ENCODE peak calls at places on chromosome 19, in five cellular contexts. N is fibroblast of pulmonary artery, J is pancreas, P is breast epithelium, A is cardiac muscle cell. O is an unnamed sample.

GRCh38 chr19:28396259-28396940 is 816.6 kb downstream of the UQCRFS1 start:
- DNase-seq in N (no peak), J (no peak), A (no peak), P (no peak), O (no peak)

GRCh38 chr19:12092065-12092867 is 27.7 kb downstream of the ZNF844 start:
- DNase-seq in N (peak), P (peak), A (peak), J (peak), O (no peak)

GRCh38 chr19:55247621-55248099 is 11.2 kb downstream of the PPP6R1 start:
- DNase-seq in N (peak), A (peak), J (no peak), P (peak), O (no peak)

GRCh38 chr19:42461700-42462324 is 19.1 kb upstream of the CXCL17 start:
- DNase-seq in P (no peak), N (no peak), J (no peak), A (no peak), O (no peak)

GRCh38 chr19:11949201-11949600 is 15.6 kb upstream of the ZNF763 start:
- DNase-seq in N (no peak), P (no peak), A (no peak), J (no peak), O (peak)

GRCh38 chr19:38705197-38706019 is 38.9 kb downstream of the CAPN12 start:
- DNase-seq in A (no peak), P (no peak), J (no peak), N (no peak), O (no peak)

GRCh38 chr19:35041548-35042055 is at the start of gene HPN:
- DNase-seq in J (peak), P (peak), N (no peak), A (no peak), O (no peak)

GRCh38 chr19:21568816-21569496 is 63.6 kb downstream of the ZNF429 start:
- DNase-seq in N (peak), P (peak), J (peak), A (peak), O (no peak)

GRCh38 chr19:7705387-7706187 is 3.7 kb upstream of the FCER2 start:
- DNase-seq in P (no peak), J (no peak), A (no peak), N (no peak), O (no peak)

GRCh38 chr19:1240925-1241324 is 626 bp upstream of the ATP5F1D start:
- DNase-seq in N (no peak), J (no peak), P (no peak), A (no peak), O (no peak)
- TF ChIP-seq CTCF in N (no peak), J (no peak), P (no peak), A (no peak), O (no peak)

GRCh38 chr19:2540646-2541454 is 64.9 kb downstream of the GADD45B start:
- DNase-seq in N (peak), J (peak), A (peak), P (peak), O (peak)

GRCh38 chr19:2542341-2543069 is 66.6 kb downstream of the GADD45B start:
- DNase-seq in P (no peak), A (peak), N (no peak), J (peak), O (peak)

GRCh38 chr19:2546128-2547032 is 70.5 kb downstream of the GADD45B start:
- DNase-seq in A (peak), J (peak), P (peak), N (no peak), O (no peak)

GRCh38 chr19:2544576-2545415 is 68.9 kb downstream of the GADD45B start:
- DNase-seq in P (no peak), J (peak), A (no peak), N (no peak), O (no peak)

DNA sequence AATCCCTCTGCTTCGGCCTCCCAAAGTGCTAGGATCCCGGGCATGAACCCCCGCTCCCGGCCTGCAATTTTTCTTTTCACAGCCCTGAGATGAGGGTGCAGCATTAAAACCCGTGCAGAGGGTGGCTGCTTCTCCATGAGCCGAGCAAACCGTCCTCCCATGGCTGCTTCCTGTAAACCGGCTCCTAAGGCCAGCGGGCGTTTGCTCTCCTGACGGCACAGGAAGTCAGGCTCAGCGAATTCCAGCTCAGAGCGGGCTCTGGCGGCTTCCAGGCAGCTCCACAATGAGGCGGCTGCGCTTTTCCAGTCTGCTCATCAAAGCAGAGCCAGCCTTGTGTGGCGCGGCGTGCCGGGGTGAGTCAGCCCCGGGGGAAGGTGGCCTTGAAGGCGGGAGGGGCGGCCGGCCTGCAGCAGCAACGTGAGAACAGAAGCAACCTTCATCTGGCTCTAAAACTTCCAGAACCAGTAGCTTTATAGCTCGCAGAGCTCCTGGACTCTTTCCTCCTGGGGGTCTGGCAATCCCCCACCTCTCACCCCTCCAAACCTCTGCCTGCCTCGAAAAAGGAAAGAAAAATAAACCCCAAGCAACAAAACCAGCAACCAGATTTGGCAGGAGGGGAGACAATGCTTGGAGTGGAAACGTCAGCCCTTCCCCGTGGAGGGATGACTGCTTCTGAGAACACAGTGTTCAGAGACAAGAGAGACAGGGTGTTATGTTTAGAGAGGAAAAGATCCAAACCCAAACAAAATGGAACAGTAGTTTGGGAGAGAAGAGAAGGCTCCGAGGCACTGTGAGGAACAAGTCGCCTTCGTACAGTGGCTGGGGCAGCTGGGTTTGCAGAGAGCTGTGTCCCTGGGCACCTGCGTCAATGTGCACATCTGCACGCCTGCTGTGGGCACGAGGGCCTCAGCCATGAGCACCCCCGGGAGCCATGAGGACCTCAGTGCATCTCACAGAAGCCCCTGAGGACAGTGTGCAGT is 67.8 kb downstream of the GADD45B start:
- DNase-seq in N (peak), J (peak), P (peak), A (peak), O (peak)
- TF ChIP-seq CTCF in N (peak), J (no peak), P (no peak), A (peak), O (peak)

DNA sequence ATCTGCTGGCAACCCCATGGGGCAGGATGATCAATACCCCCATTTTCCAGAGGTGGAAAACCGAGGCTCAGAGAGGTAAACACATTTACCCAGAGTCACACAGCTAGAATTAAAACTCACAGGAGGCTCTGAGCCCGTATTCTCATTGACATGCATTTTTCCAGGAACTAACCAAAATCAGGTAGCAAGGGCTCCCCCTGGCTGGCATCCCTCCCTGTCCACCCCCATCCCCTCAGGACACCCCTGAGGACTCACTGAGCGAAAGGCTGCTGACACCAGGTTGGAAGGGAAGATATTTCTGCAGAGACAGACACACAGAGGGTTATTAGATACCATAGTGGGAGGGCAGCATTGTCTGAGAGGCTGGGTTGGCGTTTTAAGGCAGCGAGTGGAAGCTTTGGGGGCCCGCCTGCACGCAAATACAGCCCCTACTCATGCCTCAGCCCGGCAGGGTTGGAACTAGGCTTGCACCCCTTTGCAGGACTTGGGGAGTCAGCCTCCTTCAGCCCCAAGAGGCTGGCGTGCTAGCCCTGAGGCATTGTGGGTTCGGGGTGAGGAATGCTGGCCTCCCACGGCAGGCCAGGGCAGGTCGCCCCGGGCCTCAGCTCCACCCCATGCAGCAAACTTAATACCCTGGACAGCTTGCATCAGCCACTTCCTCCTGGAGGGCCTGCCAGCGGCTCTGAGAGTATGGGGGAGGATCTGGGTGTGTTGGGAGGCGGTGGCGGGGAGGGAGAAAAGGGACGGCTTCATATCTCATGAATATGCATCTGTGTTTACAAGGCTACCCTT is 3.9 kb downstream of the SLC1A5 start:
- DNase-seq in N (peak), P (peak), J (peak), A (peak), O (peak)
- TF ChIP-seq CTCF in N (peak), P (no peak), J (no peak), A (peak), O (peak)

GRCh38 chr19:9431475-9431874 is 3.9 kb downstream of the ZNF266 start:
- DNase-seq in J (no peak), A (peak), P (no peak), N (no peak), O (peak)
- TF ChIP-seq CTCF in J (no peak), A (peak), P (no peak), N (peak), O (no peak)

GRCh38 chr19:18483119-18483518 is 38.8 kb downstream of the ELL start:
- DNase-seq in N (no peak), A (no peak), J (no peak), P (no peak), O (peak)

GRCh38 chr19:18487576-18488402 is 34.1 kb downstream of the ELL start:
- DNase-seq in J (no peak), P (no peak), N (no peak), A (no peak), O (no peak)

GRCh38 chr19:18486746-18487145 is 35.1 kb downstream of the ELL start:
- DNase-seq in N (no peak), P (no peak), A (no peak), J (no peak), O (no peak)

GRCh38 chr19:18481505-18482222 is 40.2 kb downstream of the ELL start:
- DNase-seq in J (no peak), N (no peak), A (no peak), P (no peak), O (peak)

GRCh38 chr19:18484992-18485391 is 36.9 kb downstream of the ELL start:
- DNase-seq in J (no peak), A (no peak), P (no peak), N (no peak), O (no peak)
- TF ChIP-seq CTCF in J (no peak), A (no peak), P (no peak), N (no peak), O (no peak)

DNA sequence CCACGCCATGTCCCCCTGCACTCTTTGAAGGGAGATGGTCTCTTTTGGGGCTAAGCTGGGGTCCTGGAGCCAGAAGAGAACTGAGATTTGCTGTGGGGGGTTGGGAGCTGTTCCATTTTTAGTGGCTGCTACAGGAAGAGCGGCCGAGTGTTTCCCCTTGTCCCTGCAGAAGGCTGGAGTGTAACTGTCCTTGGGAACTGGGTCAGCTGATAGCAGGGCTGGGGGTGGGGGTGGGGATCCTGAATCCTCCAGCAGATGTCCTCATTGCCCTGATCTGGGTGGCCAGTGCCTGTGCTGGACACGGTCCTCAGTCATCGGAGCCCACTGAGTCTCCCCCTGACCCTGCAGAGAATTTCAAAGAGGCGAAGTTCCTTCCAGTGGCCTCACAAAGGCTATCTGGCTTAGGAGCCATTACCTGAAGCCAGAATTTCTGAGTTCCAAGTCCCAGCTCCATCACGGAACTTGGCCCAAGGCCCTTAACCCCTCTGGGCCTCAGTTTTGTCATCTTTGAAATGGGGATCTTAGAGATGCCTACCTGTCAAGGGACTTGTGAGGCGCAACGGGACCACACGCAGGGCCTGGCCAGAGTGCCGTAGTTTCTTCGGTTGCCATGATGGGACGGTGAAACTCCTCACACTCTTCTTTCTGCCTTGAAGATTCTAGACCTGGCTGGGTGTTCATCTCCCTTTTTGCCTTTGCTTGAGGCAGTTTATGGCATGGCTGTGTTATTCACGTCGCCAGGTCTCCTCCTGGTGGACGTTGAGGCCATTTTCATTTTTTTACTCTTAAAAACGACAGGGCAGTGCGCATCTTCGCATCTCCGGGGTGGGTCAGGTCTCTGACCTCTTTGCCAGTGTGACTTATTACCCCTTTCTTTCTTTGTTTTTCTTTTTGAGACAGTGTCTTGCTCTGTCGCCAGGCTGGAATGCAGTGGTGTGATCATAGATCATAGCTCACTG is 51.9 kb downstream of the DNM2 start:
- DNase-seq in A (peak), N (peak), P (no peak), J (no peak), O (peak)
- TF ChIP-seq CTCF in A (peak), N (no peak), P (no peak), J (peak), O (no peak)

O was measured in MCF 10A.